ENCODE peak calls at places on chromosomes 1 and 21, in nine cellular contexts. H, Y, K, C, P, R, A, F and J are unnamed samples.

GRCh38 chr1:90107971-90108370 is 113.1 kb downstream of the ZNF326 start:
- DNase-seq in H (no peak), A (no peak), C (no peak), Y (no peak), P (no peak), K (no peak), F (no peak), R (no peak), J (no peak)

GRCh38 chr1:178311164-178311563 is 185.6 kb downstream of the CLEC20A start:
- DNase-seq in C (peak; percentile 35), Y (no peak), H (peak; percentile 30), A (no peak), R (no peak), F (no peak), K (no peak), P (no peak), J (no peak)

GRCh38 chr1:193408782-193409293 is 222.4 kb upstream of the B3GALT2 start:
- DNase-seq in F (peak; percentile 92), R (peak; percentile 66), K (peak; percentile 6), A (no peak), P (peak; percentile 75), Y (peak; percentile 96), C (peak; percentile 72), H (peak; percentile 7), J (no peak)

GRCh38 chr21:29092102-29092959 is 18.9 kb upstream of the CCT8 start:
- DNase-seq in A (no peak), K (no peak), F (no peak), H (peak; percentile 76), P (no peak), R (no peak), C (peak; percentile 52), Y (no peak), J (no peak)

GRCh38 chr1:121458291-121459048 is 273.7 kb downstream of the SRGAP2C start:
- DNase-seq in C (peak; percentile 4), A (no peak), R (no peak), F (no peak), K (no peak), Y (no peak), P (no peak), H (no peak), J (no peak)

GRCh38 chr1:154784924-154785531 is 85.1 kb downstream of the KCNN3 start:
- DNase-seq in Y (no peak), C (no peak), R (no peak), H (no peak), K (peak; percentile 14), F (peak; percentile 84), P (no peak), A (no peak), J (peak; percentile 52)

GRCh38 chr1:93817819-93818569 is 61.0 kb downstream of the DNTTIP2 start:
- DNase-seq in R (no peak), F (no peak), H (no peak), C (no peak), Y (no peak), A (no peak), P (no peak), K (peak; percentile 43), J (no peak)

GRCh38 chr1:204407314-204407971 is 4.2 kb downstream of the PPP1R15B start:
- DNase-seq in Y (no peak), C (no peak), P (no peak), H (peak; percentile 30), F (no peak), A (no peak), K (no peak), R (no peak), J (no peak)

GRCh38 chr1:116561563-116561962 is 9.3 kb downstream of the CD58 start:
- DNase-seq in P (no peak), Y (no peak), R (no peak), C (no peak), K (no peak), A (no peak), H (no peak), F (no peak), J (no peak)

GRCh38 chr1:228460830-228461229 is 26.4 kb upstream of the RNF187 start:
- DNase-seq in A (no peak), C (no peak), P (no peak), R (no peak), K (no peak), Y (no peak), H (no peak), F (no peak), J (no peak)

DNA sequence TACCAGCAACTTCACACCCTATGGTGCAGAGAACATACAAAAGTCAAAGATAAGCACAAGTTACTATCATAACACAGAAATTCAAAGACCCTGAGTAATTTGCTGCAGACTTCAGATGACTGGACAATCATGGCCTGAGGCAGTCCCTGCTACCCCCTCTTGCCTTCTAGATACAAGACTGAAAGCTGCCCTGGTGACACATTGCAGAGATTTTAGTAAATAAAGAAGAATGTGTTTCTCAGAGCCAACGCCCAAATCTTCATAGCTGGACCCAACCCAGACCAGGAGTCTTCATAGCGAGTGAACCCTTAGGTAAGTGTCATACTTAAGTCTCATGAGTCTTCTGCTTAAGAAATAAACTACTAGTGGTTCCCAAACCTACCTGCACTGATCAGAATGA is 886 bp downstream of the PDZK1 start:
- DNase-seq in A (no peak), R (no peak), F (no peak), C (peak; percentile 53), K (no peak), P (no peak), Y (no peak), H (peak; percentile 86), J (no peak)
- H3K4me3 ChIP-seq in A (no peak overlapping the region), R (no peak overlapping the region), F (no peak overlapping the region), C (no peak overlapping the region), K (no peak overlapping the region), P (no peak overlapping the region), Y (no peak overlapping the region), H (no peak overlapping the region), J (no peak overlapping the region)

DNA sequence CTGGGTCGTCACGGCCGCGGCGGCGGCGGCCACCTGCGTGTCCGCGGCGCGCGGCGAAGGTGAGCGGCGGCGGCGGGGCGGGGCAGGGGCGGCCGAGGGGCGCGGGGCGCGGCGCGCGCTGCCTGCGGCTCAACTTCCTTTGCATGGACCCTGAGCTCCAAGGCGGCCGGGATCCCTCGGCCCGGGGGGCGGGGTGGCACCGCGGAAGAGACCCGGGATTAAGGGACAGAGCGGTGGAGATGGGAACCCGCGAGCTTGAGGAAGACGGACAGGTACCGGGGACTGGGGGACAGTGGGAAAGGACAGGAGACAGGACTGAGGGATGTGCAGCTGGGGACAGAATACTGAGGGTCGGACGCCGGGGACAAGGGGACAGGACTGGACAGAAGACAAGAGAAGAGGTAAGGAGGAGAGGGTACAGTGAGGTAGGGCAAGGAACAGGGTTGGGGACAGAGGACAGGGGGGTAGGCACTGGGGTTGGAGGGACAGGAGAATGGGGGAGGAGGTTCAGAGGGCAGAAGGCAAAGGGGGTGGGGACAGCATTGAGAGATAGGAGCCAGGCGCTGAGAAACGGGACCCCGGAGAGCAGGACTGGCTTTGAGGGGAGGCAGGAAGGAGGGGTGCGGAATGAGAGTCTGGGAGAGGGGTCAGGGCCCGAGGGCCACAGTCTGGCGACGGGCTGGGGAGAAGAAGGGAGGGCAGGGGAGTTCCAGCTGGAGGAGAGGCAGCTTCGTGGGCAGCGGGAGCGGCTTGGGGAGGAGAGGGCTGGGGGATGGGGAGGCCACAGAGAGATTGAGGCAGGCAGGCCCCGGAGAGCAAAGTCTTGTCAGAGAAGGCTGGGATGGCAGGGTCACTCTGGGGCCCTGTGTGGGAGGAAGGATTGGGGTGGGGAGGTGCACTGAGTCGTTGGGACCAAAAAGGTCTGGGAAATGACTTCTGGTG is 653 bp downstream of the EPHA8 start:
- DNase-seq in H (no peak), F (no peak), A (peak; percentile 71), C (no peak), P (no peak), Y (no peak), K (no peak), R (no peak), J (peak; percentile 84)
- H3K27me3 ChIP-seq in H (peaks cover 65% of the 10 kb centered on the region), F (no peaks in the 10 kb centered on the region), A (peaks cover 60% of the 10 kb centered on the region), C (peaks cover 79% of the 10 kb centered on the region), P (peaks cover 49% of the 10 kb centered on the region), Y (no peaks in the 10 kb centered on the region), K (peaks cover 24% of the 10 kb centered on the region), R (peaks cover 69% of the 10 kb centered on the region), J (peaks cover 43% of the 10 kb centered on the region)

DNA sequence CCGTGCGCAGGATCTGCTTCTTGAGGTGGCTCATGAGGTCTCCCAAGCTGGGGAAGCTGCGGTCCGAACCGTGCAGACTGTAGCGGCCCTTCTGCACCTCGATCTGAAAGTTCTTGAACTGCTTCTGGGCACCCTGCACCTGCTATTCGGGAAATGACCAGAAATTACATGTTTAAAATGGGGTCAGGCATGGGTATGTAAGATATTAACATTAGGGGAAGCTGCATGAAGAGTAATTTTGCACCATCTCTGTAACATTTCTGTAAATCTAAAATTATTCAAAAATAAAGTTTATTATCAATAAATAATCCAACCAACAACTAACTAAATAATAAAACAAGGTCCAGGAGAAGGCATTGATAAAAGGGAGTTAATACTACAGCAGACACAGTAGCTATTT is 110.7 kb downstream of the RAVER2 start:
- DNase-seq in R (no peak), H (no peak), F (no peak), Y (no peak), P (no peak), C (no peak), K (no peak), A (no peak), J (no peak)
- H3K36me3 ChIP-seq in R (peaks cover 100% of the 10 kb centered on the region), H (peaks cover 46% of the 10 kb centered on the region), F (peaks cover 8% of the 10 kb centered on the region), Y (no peaks in the 10 kb centered on the region), P (peaks cover 25% of the 10 kb centered on the region), C (peaks cover 95% of the 10 kb centered on the region), K (peaks cover 94% of the 10 kb centered on the region), A (peaks cover 76% of the 10 kb centered on the region), J (peaks cover 3% of the 10 kb centered on the region)

GRCh38 chr1:205670611-205671430 is 9.5 kb downstream of the SLC45A3 start:
- DNase-seq in Y (no peak), H (no peak), K (no peak), A (peak; percentile 20), C (no peak), R (no peak), F (no peak), P (no peak), J (peak; percentile 88)
- H3K4me3 ChIP-seq in Y (no peak overlapping the region), H (no peak overlapping the region), K (no peak overlapping the region), A (no peak overlapping the region), C (no peak overlapping the region), R (no peak overlapping the region), F (no peak overlapping the region), P (no peak overlapping the region), J (no peak overlapping the region)

DNA sequence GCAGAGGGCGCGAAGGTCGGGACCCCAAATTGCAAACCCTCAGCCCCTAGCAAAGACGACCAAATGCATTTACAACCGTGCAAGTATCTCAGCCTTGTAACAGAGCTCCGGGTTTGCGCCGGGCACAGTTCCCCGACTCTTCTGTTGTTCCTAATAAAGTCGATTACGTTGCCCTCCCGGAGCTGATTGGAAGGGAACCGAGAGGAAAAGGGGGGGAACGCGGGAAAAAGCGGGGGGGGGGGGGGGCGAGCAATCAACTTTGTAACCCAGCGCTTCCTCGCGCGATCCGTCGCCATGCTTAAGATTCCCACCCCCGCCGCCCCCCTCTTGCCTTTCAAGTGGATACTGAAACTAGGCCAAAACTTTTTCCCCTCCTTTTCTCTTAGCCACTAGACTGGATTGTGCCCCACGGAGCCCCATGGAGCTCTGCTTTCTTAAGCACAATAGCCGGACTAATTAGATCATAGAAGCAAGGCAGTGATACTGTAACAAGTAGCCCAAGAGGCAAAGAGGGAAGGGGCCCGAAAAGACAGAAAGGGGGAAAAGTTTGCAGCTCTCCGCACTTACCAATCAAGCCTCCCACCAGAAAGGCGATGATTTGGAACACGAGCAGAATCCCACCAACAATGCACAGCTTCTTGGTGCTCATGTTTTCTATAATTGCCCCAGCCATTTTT is 558 bp downstream of the WLS start:
- DNase-seq in K (no peak), P (peak; percentile 63), R (peak; percentile 77), H (peak; percentile 80), Y (peak; percentile 75), F (peak; percentile 74), A (peak; percentile 73), C (peak; percentile 92), J (peak; percentile 75)
- H3K27me3 ChIP-seq in K (no peaks in the 10 kb centered on the region), P (peaks cover 13% of the 10 kb centered on the region), R (no peaks in the 10 kb centered on the region), H (no peaks in the 10 kb centered on the region), Y (no peaks in the 10 kb centered on the region), F (no peaks in the 10 kb centered on the region), A (no peaks in the 10 kb centered on the region), C (no peaks in the 10 kb centered on the region), J (peaks cover 83% of the 10 kb centered on the region)

GRCh38 chr21:44771896-44772525 is 29.6 kb downstream of the UBE2G2 start:
- DNase-seq in C (no peak), F (no peak), P (no peak), H (no peak), K (no peak), A (no peak), Y (no peak), R (no peak), J (no peak)
- H3K36me3 ChIP-seq in C (peaks cover 78% of the 10 kb centered on the region), F (no peaks in the 10 kb centered on the region), P (peaks cover 21% of the 10 kb centered on the region), H (peaks cover 41% of the 10 kb centered on the region), K (peaks cover 62% of the 10 kb centered on the region), A (peaks cover 81% of the 10 kb centered on the region), Y (no peaks in the 10 kb centered on the region), R (peaks cover 87% of the 10 kb centered on the region), J (peaks cover 20% of the 10 kb centered on the region)